ENCODE peak calls at places on chromosomes 1 and 21, in ten cellular contexts. One of them, this sample, is unnamed. For H3K27me3, the result is how much of the 10 kb centered on the place peaks cover.

GRCh38 chr1:15322648-15323350 is 75.8 kb downstream of the FHAD1 start:
- DNase-seq in ovary: no peak
- DNase-seq in heart left ventricle: no peak
- DNase-seq in stomach: peak
- DNase-seq in right lobe of liver: peak
- DNase-seq in esophagus squamous epithelium: no peak
- DNase-seq in tibial nerve: no peak
- DNase-seq in thyroid gland: no peak
- DNase-seq in IMR-90: no peak
- DNase-seq in transverse colon: peak
- DNase-seq in this sample: no peak

GRCh38 chr1:2240251-2241156 is 12.4 kb downstream of the SKI start:
- DNase-seq in ovary: no peak
- DNase-seq in heart left ventricle: peak
- DNase-seq in stomach: peak
- DNase-seq in right lobe of liver: peak
- DNase-seq in esophagus squamous epithelium: no peak
- DNase-seq in tibial nerve: peak
- DNase-seq in thyroid gland: peak
- DNase-seq in IMR-90: peak
- DNase-seq in transverse colon: peak
- DNase-seq in this sample: peak

GRCh38 chr1:117608758-117609157 is 2.9 kb downstream of the TENT5C start:
- DNase-seq in ovary: no peak
- DNase-seq in heart left ventricle: no peak
- DNase-seq in stomach: no peak
- DNase-seq in right lobe of liver: no peak
- DNase-seq in esophagus squamous epithelium: no peak
- DNase-seq in tibial nerve: no peak
- DNase-seq in thyroid gland: no peak
- DNase-seq in IMR-90: no peak
- DNase-seq in transverse colon: no peak
- DNase-seq in this sample: no peak

GRCh38 chr1:100284591-100284990 is 18.6 kb downstream of the RTCA start:
- DNase-seq in ovary: no peak
- DNase-seq in heart left ventricle: no peak
- DNase-seq in stomach: no peak
- DNase-seq in right lobe of liver: no peak
- DNase-seq in esophagus squamous epithelium: no peak
- DNase-seq in tibial nerve: no peak
- DNase-seq in thyroid gland: no peak
- DNase-seq in IMR-90: no peak
- DNase-seq in transverse colon: no peak
- DNase-seq in this sample: no peak

GRCh38 chr1:217482356-217483102 is 148.4 kb downstream of the GPATCH2 start:
- DNase-seq in ovary: no peak
- DNase-seq in heart left ventricle: no peak
- DNase-seq in stomach: no peak
- DNase-seq in right lobe of liver: no peak
- DNase-seq in esophagus squamous epithelium: no peak
- DNase-seq in tibial nerve: no peak
- DNase-seq in thyroid gland: no peak
- DNase-seq in IMR-90: peak
- DNase-seq in transverse colon: no peak
- DNase-seq in this sample: no peak

GRCh38 chr1:1782399-1783221 is 4.3 kb upstream of the NADK start:
- DNase-seq in ovary: peak
- DNase-seq in heart left ventricle: peak
- DNase-seq in stomach: peak
- DNase-seq in right lobe of liver: peak
- DNase-seq in esophagus squamous epithelium: no peak
- DNase-seq in tibial nerve: peak
- DNase-seq in thyroid gland: peak
- DNase-seq in IMR-90: peak
- DNase-seq in transverse colon: peak
- DNase-seq in this sample: no peak

GRCh38 chr1:95340056-95340455 is 106.0 kb downstream of the RWDD3 start:
- DNase-seq in ovary: no peak
- DNase-seq in heart left ventricle: no peak
- DNase-seq in stomach: no peak
- DNase-seq in right lobe of liver: no peak
- DNase-seq in esophagus squamous epithelium: no peak
- DNase-seq in tibial nerve: no peak
- DNase-seq in thyroid gland: no peak
- DNase-seq in IMR-90: no peak
- DNase-seq in transverse colon: no peak
- DNase-seq in this sample: no peak

GRCh38 chr1:75582725-75583261 is 28.1 kb downstream of the SLC44A5 start:
- DNase-seq in ovary: no peak
- DNase-seq in heart left ventricle: no peak
- DNase-seq in stomach: no peak
- DNase-seq in right lobe of liver: no peak
- DNase-seq in esophagus squamous epithelium: no peak
- DNase-seq in tibial nerve: no peak
- DNase-seq in thyroid gland: no peak
- DNase-seq in IMR-90: no peak
- DNase-seq in transverse colon: no peak
- DNase-seq in this sample: no peak

GRCh38 chr21:15732290-15732995 is 2.7 kb downstream of the USP25 start:
- DNase-seq in ovary: no peak
- DNase-seq in heart left ventricle: no peak
- DNase-seq in stomach: no peak
- DNase-seq in right lobe of liver: no peak
- DNase-seq in esophagus squamous epithelium: no peak
- DNase-seq in tibial nerve: peak
- DNase-seq in thyroid gland: peak
- DNase-seq in IMR-90: peak
- DNase-seq in transverse colon: no peak
- DNase-seq in this sample: no peak

GRCh38 chr1:19643113-19643512 is 998 bp upstream of the NBL1 start:
- DNase-seq in ovary: no peak
- DNase-seq in heart left ventricle: no peak
- DNase-seq in stomach: peak
- DNase-seq in right lobe of liver: no peak
- DNase-seq in esophagus squamous epithelium: no peak
- DNase-seq in tibial nerve: no peak
- DNase-seq in thyroid gland: no peak
- DNase-seq in IMR-90: no peak
- DNase-seq in transverse colon: peak
- DNase-seq in this sample: peak

GRCh38 chr1:150708595-150708994 is 11.6 kb upstream of the GOLPH3L start:
- DNase-seq in ovary: no peak
- DNase-seq in heart left ventricle: no peak
- DNase-seq in stomach: no peak
- DNase-seq in right lobe of liver: no peak
- DNase-seq in esophagus squamous epithelium: no peak
- DNase-seq in tibial nerve: no peak
- DNase-seq in thyroid gland: no peak
- DNase-seq in IMR-90: no peak
- DNase-seq in transverse colon: no peak
- DNase-seq in this sample: no peak

GRCh38 chr1:74463301-74463988 is 49.0 kb downstream of the LRRC53 start:
- DNase-seq in ovary: no peak
- DNase-seq in heart left ventricle: no peak
- DNase-seq in stomach: no peak
- DNase-seq in right lobe of liver: no peak
- DNase-seq in esophagus squamous epithelium: no peak
- DNase-seq in tibial nerve: no peak
- DNase-seq in thyroid gland: no peak
- DNase-seq in IMR-90: peak
- DNase-seq in transverse colon: no peak
- DNase-seq in this sample: no peak

GRCh38 chr1:36321119-36321951 is 2.1 kb downstream of the EVA1B start:
- DNase-seq in ovary: peak
- DNase-seq in heart left ventricle: peak
- DNase-seq in stomach: peak
- DNase-seq in right lobe of liver: no peak
- DNase-seq in esophagus squamous epithelium: no peak
- DNase-seq in tibial nerve: peak
- DNase-seq in thyroid gland: peak
- DNase-seq in IMR-90: peak
- DNase-seq in transverse colon: peak
- DNase-seq in this sample: no peak

GRCh38 chr1:181433931-181434330 is 49.4 kb upstream of the CACNA1E start:
- DNase-seq in ovary: no peak
- DNase-seq in heart left ventricle: no peak
- DNase-seq in stomach: no peak
- DNase-seq in right lobe of liver: no peak
- DNase-seq in esophagus squamous epithelium: no peak
- DNase-seq in tibial nerve: no peak
- DNase-seq in thyroid gland: no peak
- DNase-seq in IMR-90: no peak
- DNase-seq in transverse colon: no peak
- DNase-seq in this sample: no peak

GRCh38 chr21:39658066-39658465 is 45.3 kb downstream of the B3GALT5 start:
- DNase-seq in ovary: no peak
- DNase-seq in heart left ventricle: no peak
- DNase-seq in stomach: no peak
- DNase-seq in right lobe of liver: no peak
- DNase-seq in esophagus squamous epithelium: no peak
- DNase-seq in tibial nerve: no peak
- DNase-seq in thyroid gland: no peak
- DNase-seq in IMR-90: no peak
- DNase-seq in transverse colon: no peak
- DNase-seq in this sample: no peak

GRCh38 chr1:243179714-243180113 is 75.4 kb downstream of the CEP170 start:
- DNase-seq in ovary: no peak
- DNase-seq in heart left ventricle: no peak
- DNase-seq in stomach: no peak
- DNase-seq in right lobe of liver: no peak
- DNase-seq in esophagus squamous epithelium: no peak
- DNase-seq in tibial nerve: no peak
- DNase-seq in thyroid gland: no peak
- DNase-seq in IMR-90: no peak
- DNase-seq in transverse colon: no peak
- DNase-seq in this sample: no peak

GRCh38 chr1:202164271-202165037 is 4.1 kb upstream of the PTPN7 start:
- DNase-seq in ovary: peak
- DNase-seq in heart left ventricle: peak
- DNase-seq in stomach: no peak
- DNase-seq in right lobe of liver: no peak
- DNase-seq in esophagus squamous epithelium: no peak
- DNase-seq in tibial nerve: no peak
- DNase-seq in thyroid gland: no peak
- DNase-seq in IMR-90: no peak
- DNase-seq in transverse colon: peak
- DNase-seq in this sample: no peak

GRCh38 chr1:156491151-156491949 is 9.2 kb downstream of the MEF2D start:
- DNase-seq in ovary: no peak
- DNase-seq in heart left ventricle: peak
- DNase-seq in stomach: no peak
- DNase-seq in right lobe of liver: no peak
- DNase-seq in esophagus squamous epithelium: no peak
- DNase-seq in tibial nerve: no peak
- DNase-seq in thyroid gland: no peak
- DNase-seq in IMR-90: no peak
- DNase-seq in transverse colon: no peak
- DNase-seq in this sample: no peak

DNA sequence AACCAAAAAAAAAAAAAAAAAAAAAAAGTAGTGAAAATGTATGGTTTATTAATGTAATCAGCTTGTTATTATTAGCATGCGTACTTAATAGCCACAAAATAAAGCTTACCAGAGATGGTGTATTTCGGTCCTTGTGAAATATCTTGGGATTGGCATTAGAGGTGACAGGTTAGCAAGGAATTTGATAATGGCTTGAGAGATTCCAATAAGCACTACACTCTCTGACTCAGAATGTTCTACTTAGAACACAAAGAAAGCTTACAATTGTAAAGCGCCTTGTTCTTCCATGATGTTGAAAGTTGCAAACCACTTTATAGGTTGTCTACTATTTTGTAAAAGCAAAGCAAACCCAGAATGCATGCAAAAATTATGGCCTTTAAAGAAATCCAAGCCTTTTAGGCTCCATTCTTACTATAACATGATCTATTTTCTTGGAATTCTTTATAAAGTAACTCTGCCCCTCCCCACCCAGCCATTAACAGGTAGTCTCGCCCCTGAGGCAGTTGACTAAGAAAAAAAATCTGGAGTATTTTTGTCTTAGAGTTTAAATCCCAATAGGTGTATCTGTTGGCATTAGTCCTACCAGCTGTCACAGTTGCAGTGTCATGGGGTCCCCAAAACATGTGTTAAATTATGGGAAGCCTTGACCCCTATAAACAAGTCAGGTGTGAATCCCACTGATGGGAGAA is 129.2 kb downstream of the DHRS3 start:
- DNase-seq in ovary: no peak
- DNase-seq in heart left ventricle: no peak
- DNase-seq in stomach: no peak
- DNase-seq in right lobe of liver: no peak
- DNase-seq in esophagus squamous epithelium: no peak
- DNase-seq in tibial nerve: no peak
- DNase-seq in thyroid gland: no peak
- DNase-seq in IMR-90: peak
- DNase-seq in transverse colon: no peak
- DNase-seq in this sample: no peak
- TF ChIP-seq POLR2A in ovary: no peak
- TF ChIP-seq POLR2A in heart left ventricle: no peak
- TF ChIP-seq POLR2A in stomach: no peak
- TF ChIP-seq POLR2A in right lobe of liver: no peak
- TF ChIP-seq POLR2A in esophagus squamous epithelium: no peak
- TF ChIP-seq POLR2A in tibial nerve: no peak
- TF ChIP-seq POLR2A in thyroid gland: no peak
- TF ChIP-seq POLR2A in IMR-90: no peak
- TF ChIP-seq POLR2A in transverse colon: no peak
- TF ChIP-seq POLR2A in this sample: no peak

GRCh38 chr1:235079443-235079967 is 49.1 kb downstream of the TOMM20 start:
- DNase-seq in ovary: no peak
- DNase-seq in heart left ventricle: peak
- DNase-seq in stomach: peak
- DNase-seq in right lobe of liver: peak
- DNase-seq in esophagus squamous epithelium: no peak
- DNase-seq in tibial nerve: no peak
- DNase-seq in thyroid gland: peak
- DNase-seq in IMR-90: peak
- DNase-seq in transverse colon: peak
- DNase-seq in this sample: peak
- H3K27me3 ChIP-seq in ovary: under half
- H3K27me3 ChIP-seq in heart left ventricle: under half
- H3K27me3 ChIP-seq in stomach: under half
- H3K27me3 ChIP-seq in right lobe of liver: under half
- H3K27me3 ChIP-seq in esophagus squamous epithelium: under half
- H3K27me3 ChIP-seq in tibial nerve: under half
- H3K27me3 ChIP-seq in thyroid gland: under half
- H3K27me3 ChIP-seq in IMR-90: under half
- H3K27me3 ChIP-seq in transverse colon: under half
- H3K27me3 ChIP-seq in this sample: under half

GRCh38 chr1:164641353-164641730 is 82.4 kb downstream of the PBX1 start:
- DNase-seq in ovary: no peak
- DNase-seq in heart left ventricle: no peak
- DNase-seq in stomach: no peak
- DNase-seq in right lobe of liver: no peak
- DNase-seq in esophagus squamous epithelium: no peak
- DNase-seq in tibial nerve: no peak
- DNase-seq in thyroid gland: no peak
- DNase-seq in IMR-90: peak
- DNase-seq in transverse colon: no peak
- DNase-seq in this sample: no peak
- TF ChIP-seq POLR2A in ovary: no peak
- TF ChIP-seq POLR2A in heart left ventricle: no peak
- TF ChIP-seq POLR2A in stomach: no peak
- TF ChIP-seq POLR2A in right lobe of liver: no peak
- TF ChIP-seq POLR2A in esophagus squamous epithelium: no peak
- TF ChIP-seq POLR2A in tibial nerve: no peak
- TF ChIP-seq POLR2A in thyroid gland: no peak
- TF ChIP-seq POLR2A in IMR-90: no peak
- TF ChIP-seq POLR2A in transverse colon: no peak
- TF ChIP-seq POLR2A in this sample: no peak

GRCh38 chr1:31593770-31594632 is 17.7 kb downstream of the TINAGL1 start:
- DNase-seq in ovary: peak
- DNase-seq in heart left ventricle: peak
- DNase-seq in stomach: peak
- DNase-seq in right lobe of liver: peak
- DNase-seq in esophagus squamous epithelium: no peak
- DNase-seq in tibial nerve: peak
- DNase-seq in thyroid gland: peak
- DNase-seq in IMR-90: peak
- DNase-seq in transverse colon: peak
- DNase-seq in this sample: peak
- H3K27me3 ChIP-seq in ovary: under half
- H3K27me3 ChIP-seq in heart left ventricle: under half
- H3K27me3 ChIP-seq in stomach: under half
- H3K27me3 ChIP-seq in right lobe of liver: under half
- H3K27me3 ChIP-seq in esophagus squamous epithelium: under half
- H3K27me3 ChIP-seq in tibial nerve: under half
- H3K27me3 ChIP-seq in thyroid gland: under half
- H3K27me3 ChIP-seq in IMR-90: under half
- H3K27me3 ChIP-seq in transverse colon: under half
- H3K27me3 ChIP-seq in this sample: under half

This sample was measured in breast epithelium.